ENCODE peak calls at places on chromosomes 16 and 17, in four cellular contexts. G is HCT116, Z is K562, S is HepG2. E is an unnamed sample.

GRCh38 chr17:42365136-42365535 is 23.1 kb downstream of the STAT3 start:
- DNase-seq in G (no peak), Z (peak; percentile 61), S (no peak), E (no peak)

GRCh38 chr16:79269211-79269863 is 331.2 kb downstream of the MAF start:
- DNase-seq in G (no peak), Z (no peak), S (no peak), E (no peak)

GRCh38 chr17:37790153-37790552 is 45.3 kb upstream of the HNF1B start:
- DNase-seq in G (no peak), Z (no peak), S (no peak), E (no peak)

GRCh38 chr17:67421869-67422273 is 44.8 kb downstream of the PITPNC1 start:
- DNase-seq in G (peak; percentile 100), Z (no peak), S (peak; percentile 39), E (no peak)

GRCh38 chr17:55533611-55534010 is 22.4 kb upstream of the SMIM36 start:
- DNase-seq in G (no peak), Z (no peak), S (no peak), E (no peak)

GRCh38 chr16:89860747-89861304 is 12.6 kb upstream of the TCF25 start:
- DNase-seq in G (peak; percentile 51), Z (peak; percentile 82), S (peak; percentile 52), E (peak; percentile 95)

GRCh38 chr16:17017442-17017841 is 453.3 kb downstream of the XYLT1 start:
- DNase-seq in G (no peak), Z (no peak), S (no peak), E (no peak)

GRCh38 chr16:67833418-67834241 is 8.5 kb upstream of the THAP11 start:
- DNase-seq in G (peak; percentile 69), Z (peak; percentile 95), S (peak; percentile 89), E (peak; percentile 98)

GRCh38 chr17:60354223-60354622 is 37.7 kb downstream of the USP32 start:
- DNase-seq in G (no peak), Z (no peak), S (peak; percentile 38), E (no peak)

GRCh38 chr16:56357291-56357764 is 68.0 kb downstream of the AMFR start:
- DNase-seq in G (no peak), Z (no peak), S (no peak), E (peak; percentile 23)

GRCh38 chr17:37605813-37606505 is 3.3 kb downstream of the SYNRG start:
- DNase-seq in G (no peak), Z (no peak), S (no peak), E (no peak)

GRCh38 chr16:58077796-58078195 is 51.4 kb downstream of the CFAP20 start:
- DNase-seq in G (no peak), Z (no peak), S (no peak), E (no peak)

GRCh38 chr17:5467416-5467815 is 1.4 kb downstream of the DHX33 start:
- DNase-seq in G (no peak), Z (no peak), S (no peak), E (peak; percentile 54)

GRCh38 chr17:61225178-61225577 is 174.5 kb upstream of the TBX2 start:
- DNase-seq in G (no peak), Z (no peak), S (no peak), E (no peak)

GRCh38 chr17:77436481-77436880 is 295.7 kb downstream of the SEC14L1 start:
- DNase-seq in G (no peak), Z (no peak), S (no peak), E (no peak)

GRCh38 chr17:81646869-81647600 is 9.3 kb downstream of the PDE6G start:
- DNase-seq in G (no peak), Z (peak; percentile 77), S (no peak), E (peak; percentile 49)

GRCh38 chr17:66002063-66002585 is 189.8 kb downstream of the CEP112 start:
- DNase-seq in G (no peak), Z (no peak), S (no peak), E (no peak)

GRCh38 chr16:4091638-4092037 is 24.6 kb downstream of the ADCY9 start:
- DNase-seq in G (no peak), Z (no peak), S (no peak), E (no peak)

GRCh38 chr17:64385187-64386083 is 5.2 kb downstream of the PECAM1 start:
- DNase-seq in G (peak; percentile 46), Z (peak; percentile 85), S (peak; percentile 96), E (no peak)

GRCh38 chr16:89958068-89958467 is 9.5 kb downstream of the DEF8 start:
- DNase-seq in G (peak; percentile 40), Z (peak; percentile 44), S (peak; percentile 54), E (peak; percentile 93)

GRCh38 chr17:28480278-28480677 is 6.8 kb downstream of the SLC13A2 start:
- DNase-seq in G (no peak), Z (no peak), S (no peak), E (no peak)

GRCh38 chr17:74646231-74646630 is 22.7 kb upstream of the CD300E start:
- DNase-seq in G (peak; percentile 54), Z (peak; percentile 9), S (peak; percentile 13), E (peak; percentile 39)

GRCh38 chr17:75565066-75565465 is 22.5 kb upstream of the MYO15B start:
- DNase-seq in G (no peak), Z (no peak), S (no peak), E (no peak)

GRCh38 chr17:7651959-7652658 is 1.4 kb downstream of the ATP1B2 start:
- DNase-seq in G (no peak), Z (no peak), S (no peak), E (no peak)
- H2AFZ ChIP-seq in G (no peak overlapping the region), Z (no peak overlapping the region), S (no peak overlapping the region), E (peak overlapping the region; percentile 62)

GRCh38 chr16:64280317-64280716 is 841.5 kb downstream of the CDH11 start:
- DNase-seq in G (no peak), Z (no peak), S (no peak), E (no peak)
- TF ChIP-seq CTCF in G (no peak), Z (no peak), S (no peak), E (no peak)

GRCh38 chr17:1787301-1787902 is 25.5 kb downstream of the SERPINF1 start:
- DNase-seq in G (peak; percentile 69), Z (peak; percentile 19), S (peak; percentile 29), E (peak; percentile 52)
- TF ChIP-seq ELF1 in G (no peak), Z (no peak), S (no peak), E (no peak)

GRCh38 chr16:9079430-9079812 is 12.0 kb upstream of the HAPSTR1 start:
- DNase-seq in G (no peak), Z (no peak), S (no peak), E (no peak)

GRCh38 chr16:9072806-9073341 is 18.6 kb upstream of the HAPSTR1 start:
- DNase-seq in G (no peak), Z (no peak), S (no peak), E (no peak)

GRCh38 chr16:9081183-9081582 is 10.3 kb upstream of the HAPSTR1 start:
- DNase-seq in G (no peak), Z (no peak), S (no peak), E (no peak)

GRCh38 chr16:9075299-9076071 is 16.0 kb upstream of the HAPSTR1 start:
- DNase-seq in G (no peak), Z (no peak), S (no peak), E (no peak)

DNA sequence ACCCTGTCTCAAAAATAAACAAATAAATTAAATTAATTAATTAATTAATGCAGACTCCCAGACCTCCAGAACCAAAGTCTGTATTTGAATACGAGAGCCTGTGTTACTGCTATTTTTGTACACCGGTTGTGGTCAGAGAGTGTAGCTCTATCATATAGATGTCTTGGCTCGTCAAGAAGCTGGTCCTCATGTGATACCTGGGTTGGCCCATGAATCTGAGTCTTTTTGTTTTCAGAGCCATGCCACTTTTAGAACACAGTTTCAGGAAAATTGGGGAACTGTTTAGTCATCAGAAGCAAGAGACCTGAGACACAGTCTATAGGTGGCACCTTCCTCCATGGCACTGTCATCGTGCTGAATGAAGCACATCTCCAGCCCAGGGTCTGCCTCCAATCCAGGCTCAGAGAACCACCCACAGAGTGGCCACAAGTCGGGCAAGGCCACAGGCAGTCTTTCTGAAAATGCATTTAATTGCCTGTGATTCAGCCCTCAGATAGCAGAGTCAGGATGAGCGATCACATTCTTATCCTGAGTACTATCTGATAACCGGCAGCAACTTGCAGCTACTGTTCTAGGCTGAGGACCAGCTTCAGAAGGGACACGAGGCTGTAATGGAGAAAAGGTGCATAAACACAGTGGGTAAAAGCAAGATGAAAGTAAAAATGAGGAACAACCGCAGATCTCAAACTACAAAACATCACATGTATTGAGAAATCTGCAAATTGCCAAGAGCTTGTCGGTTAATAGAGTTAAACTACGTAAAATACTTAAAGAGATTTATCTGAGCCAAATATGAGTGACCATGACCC is 14.2 kb upstream of the HAPSTR1 start:
- DNase-seq in G (peak; percentile 47), Z (no peak), S (peak; percentile 31), E (peak; percentile 37)
- H2AFZ ChIP-seq in G (peak overlapping the region; percentile 77), Z (peak overlapping the region; percentile 84), S (no peak overlapping the region), E (no peak overlapping the region)